ENCODE peak calls at places on chromosomes 11 and 22, in eight cellular contexts. V is A549, A is glutamatergic neuron, L is heart left ventricle, O is PC-9, I is astrocyte of the cerebellum, R is GM20000, K is foreskin fibroblast. H is an unnamed sample.

GRCh38 chr11:23995891-23996290 is 501.0 kb upstream of the LUZP2 start:
- DNase-seq in V (no peak), A (no peak), L (no peak), O (no peak), I (no peak), R (no peak), K (no peak), H (no peak)

GRCh38 chr11:94639901-94640721 is 72.9 kb downstream of the PIWIL4 start:
- DNase-seq in V (no peak), A (no peak), L (peak), O (no peak), I (no peak), R (no peak), K (no peak), H (no peak)

GRCh38 chr11:17076517-17077239 is 789 bp downstream of the RPS13 start:
- DNase-seq in V (no peak), A (no peak), L (no peak), O (no peak), I (no peak), R (no peak), K (no peak), H (no peak)

GRCh38 chr11:102010776-102011500 is 36.3 kb upstream of the CFAP300 start:
- DNase-seq in V (peak), A (peak), L (peak), O (peak), I (peak), R (no peak), K (peak), H (peak)

GRCh38 chr22:20027966-20028854 is 7.3 kb downstream of the TANGO2 start:
- DNase-seq in V (no peak), A (peak), L (no peak), O (no peak), I (no peak), R (no peak), K (no peak), H (peak)

GRCh38 chr11:72333657-72334056 is 89.7 kb upstream of the PHOX2A start:
- DNase-seq in V (no peak), A (peak), L (no peak), O (no peak), I (no peak), R (no peak), K (no peak), H (no peak)

GRCh38 chr11:103359221-103359620 is 250.0 kb downstream of the DYNC2H1 start:
- DNase-seq in V (no peak), A (no peak), L (no peak), O (no peak), I (no peak), R (no peak), K (peak), H (no peak)

GRCh38 chr11:129368889-129369672 is 6.6 kb upstream of the BARX2 start:
- DNase-seq in V (no peak), A (no peak), L (no peak), O (peak), I (no peak), R (no peak), K (no peak), H (no peak)

GRCh38 chr11:111320728-111321568 is 22.6 kb downstream of the POU2AF3 start:
- DNase-seq in V (no peak), A (no peak), L (no peak), O (no peak), I (no peak), R (no peak), K (no peak), H (no peak)

GRCh38 chr11:62507023-62507422 is 39.6 kb downstream of the AHNAK start:
- DNase-seq in V (no peak), A (no peak), L (no peak), O (no peak), I (no peak), R (no peak), K (no peak), H (no peak)

GRCh38 chr11:113932788-113933187 is 28.2 kb downstream of the HTR3B start:
- DNase-seq in V (no peak), A (no peak), L (no peak), O (no peak), I (no peak), R (no peak), K (no peak), H (no peak)

DNA sequence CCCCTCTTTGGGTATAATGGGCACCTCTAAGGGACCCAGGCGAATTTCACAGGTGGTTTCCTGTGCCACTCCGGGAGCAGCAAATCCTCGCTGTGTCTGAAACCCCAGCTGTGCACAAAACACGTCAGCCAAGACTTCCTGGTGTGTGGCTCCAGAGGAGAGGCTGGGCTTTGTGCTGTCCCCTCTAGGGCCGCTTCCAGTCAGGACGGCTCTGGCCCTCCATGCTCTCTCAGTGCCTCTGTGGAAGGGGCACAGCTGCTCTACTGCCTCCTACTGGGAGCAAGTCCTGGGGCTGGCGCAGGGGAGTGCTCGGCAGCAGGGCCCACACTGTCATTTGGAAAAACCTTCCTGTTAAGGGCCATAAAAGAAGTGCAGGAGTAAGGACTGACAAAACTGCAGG is 23.7 kb upstream of the ARFGAP3 start:
- DNase-seq in V (no peak), A (no peak), L (no peak), O (no peak), I (no peak), R (no peak), K (no peak), H (no peak)
- TF ChIP-seq CTCF in V (peak), A (no peak), L (no peak), O (no peak), I (peak), R (no peak), K (peak), H (no peak)

GRCh38 chr11:46367244-46367915 is 14.1 kb upstream of the MDK start:
- DNase-seq in V (no peak), A (peak), L (peak), O (no peak), I (no peak), R (peak), K (peak), H (peak)

GRCh38 chr11:46366260-46366659 is 15.2 kb upstream of the MDK start:
- DNase-seq in V (no peak), A (no peak), L (no peak), O (no peak), I (no peak), R (no peak), K (no peak), H (no peak)

GRCh38 chr11:46369458-46370152 is 11.9 kb upstream of the MDK start:
- DNase-seq in V (peak), A (peak), L (peak), O (peak), I (peak), R (peak), K (peak), H (peak)

GRCh38 chr11:46366661-46367161 is 14.8 kb upstream of the MDK start:
- DNase-seq in V (no peak), A (no peak), L (no peak), O (no peak), I (no peak), R (no peak), K (no peak), H (no peak)

DNA sequence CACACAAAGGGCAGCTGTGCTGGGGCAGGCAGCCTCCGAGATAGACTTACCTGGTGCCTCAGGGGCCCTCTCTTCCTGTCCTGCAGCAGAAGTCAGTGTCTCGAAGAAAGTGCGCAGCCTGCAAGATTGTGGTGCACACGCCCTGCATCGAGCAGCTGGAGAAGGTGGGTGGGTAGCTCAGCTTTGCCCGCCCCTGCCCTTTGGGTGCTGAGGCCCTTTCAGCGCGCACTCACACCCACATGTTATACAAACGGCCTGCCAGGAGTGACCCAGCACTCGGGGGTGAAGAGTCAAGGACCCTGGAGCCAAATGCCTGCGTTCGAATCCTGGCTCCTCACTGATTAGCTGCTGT is 13.6 kb upstream of the MDK start:
- DNase-seq in V (no peak), A (no peak), L (no peak), O (no peak), I (no peak), R (no peak), K (no peak), H (no peak)
- TF ChIP-seq CTCF in V (peak), A (peak), L (peak), O (peak), I (no peak), R (no peak), K (no peak), H (no peak)

GRCh38 chr22:25081409-25081824 is 118.2 kb upstream of the CRYBB3 start:
- DNase-seq in V (peak), A (peak), L (no peak), O (no peak), I (no peak), R (peak), K (peak), H (peak)
- TF ChIP-seq CTCF in V (peak), A (no peak), L (peak), O (peak), I (peak), R (peak), K (peak), H (peak)

GRCh38 chr11:724063-724732 is 18.2 kb downstream of the EPS8L2 start:
- DNase-seq in V (no peak), A (no peak), L (peak), O (no peak), I (no peak), R (peak), K (no peak), H (no peak)

GRCh38 chr11:726278-726915 is 20.4 kb downstream of the EPS8L2 start:
- DNase-seq in V (no peak), A (no peak), L (no peak), O (peak), I (no peak), R (peak), K (no peak), H (no peak)

GRCh38 chr11:725624-726202 is 19.7 kb downstream of the EPS8L2 start:
- DNase-seq in V (no peak), A (no peak), L (no peak), O (no peak), I (no peak), R (peak), K (no peak), H (no peak)

GRCh38 chr11:723120-723883 is 17.3 kb downstream of the EPS8L2 start:
- DNase-seq in V (no peak), A (no peak), L (peak), O (no peak), I (peak), R (peak), K (no peak), H (peak)

DNA sequence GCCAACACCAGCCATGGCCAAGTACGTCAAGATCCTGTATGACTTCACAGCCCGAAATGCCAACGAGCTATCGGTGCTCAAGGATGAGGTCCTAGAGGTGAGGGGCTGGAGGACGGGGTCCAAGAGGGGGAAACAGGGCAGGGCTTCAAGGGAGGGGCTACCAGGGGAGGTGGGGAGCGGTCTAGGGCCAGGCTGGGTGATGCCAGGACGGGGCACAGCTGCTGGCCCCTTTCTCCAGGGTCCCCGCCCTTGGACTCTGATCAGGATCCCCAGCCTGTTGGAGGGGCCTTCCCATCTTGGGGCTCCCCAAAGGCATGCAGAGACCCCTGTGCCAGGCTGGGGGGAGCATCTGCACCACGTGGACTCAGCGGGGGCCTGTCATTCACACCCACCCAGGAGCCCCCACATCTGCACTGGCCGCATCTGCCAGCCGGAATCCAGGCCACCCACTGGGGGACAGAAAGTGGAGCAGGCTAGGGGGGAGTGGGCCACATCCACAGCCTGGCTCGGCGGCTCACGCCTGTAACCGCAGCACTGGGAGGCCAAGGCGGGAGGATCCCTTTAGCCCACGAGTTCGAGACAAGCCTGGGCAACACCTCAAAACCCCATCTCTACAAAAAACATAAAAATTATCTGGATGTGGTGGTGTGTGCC is 18.8 kb downstream of the EPS8L2 start:
- DNase-seq in V (no peak), A (no peak), L (peak), O (no peak), I (no peak), R (peak), K (no peak), H (no peak)
- TF ChIP-seq CTCF in V (no peak), A (no peak), L (no peak), O (no peak), I (no peak), R (no peak), K (no peak), H (no peak)

DNA sequence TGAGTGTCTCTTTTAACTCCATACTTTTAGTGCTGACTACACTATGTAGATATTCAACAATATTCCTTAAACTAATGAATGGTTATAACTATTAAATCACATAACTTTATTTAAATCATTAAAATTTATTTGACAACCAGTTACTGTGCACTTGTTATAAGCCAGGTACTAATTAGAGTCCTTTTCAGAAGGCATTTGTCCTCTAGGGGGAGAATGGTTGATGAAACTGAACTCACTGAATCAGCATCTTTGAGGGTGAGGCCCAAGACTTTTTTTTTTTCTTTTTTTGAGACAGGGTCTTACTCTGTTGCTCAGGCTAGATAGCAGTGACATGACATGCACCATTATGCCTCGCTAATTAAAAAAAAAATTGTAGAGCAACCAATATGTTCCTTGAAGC is 515.6 kb upstream of the CCDC90B start:
- DNase-seq in V (no peak), A (no peak), L (no peak), O (no peak), I (no peak), R (no peak), K (no peak), H (no peak)
- TF ChIP-seq CTCF in V (no peak), A (no peak), L (no peak), O (peak), I (peak), R (no peak), K (peak), H (no peak)

GRCh38 chr22:29245626-29246385 is 22.0 kb downstream of the RHBDD3 start:
- DNase-seq in V (peak), A (peak), L (peak), O (no peak), I (peak), R (peak), K (peak), H (peak)
- TF ChIP-seq CTCF in V (peak), A (peak), L (peak), O (peak), I (peak), R (peak), K (peak), H (peak)

DNA sequence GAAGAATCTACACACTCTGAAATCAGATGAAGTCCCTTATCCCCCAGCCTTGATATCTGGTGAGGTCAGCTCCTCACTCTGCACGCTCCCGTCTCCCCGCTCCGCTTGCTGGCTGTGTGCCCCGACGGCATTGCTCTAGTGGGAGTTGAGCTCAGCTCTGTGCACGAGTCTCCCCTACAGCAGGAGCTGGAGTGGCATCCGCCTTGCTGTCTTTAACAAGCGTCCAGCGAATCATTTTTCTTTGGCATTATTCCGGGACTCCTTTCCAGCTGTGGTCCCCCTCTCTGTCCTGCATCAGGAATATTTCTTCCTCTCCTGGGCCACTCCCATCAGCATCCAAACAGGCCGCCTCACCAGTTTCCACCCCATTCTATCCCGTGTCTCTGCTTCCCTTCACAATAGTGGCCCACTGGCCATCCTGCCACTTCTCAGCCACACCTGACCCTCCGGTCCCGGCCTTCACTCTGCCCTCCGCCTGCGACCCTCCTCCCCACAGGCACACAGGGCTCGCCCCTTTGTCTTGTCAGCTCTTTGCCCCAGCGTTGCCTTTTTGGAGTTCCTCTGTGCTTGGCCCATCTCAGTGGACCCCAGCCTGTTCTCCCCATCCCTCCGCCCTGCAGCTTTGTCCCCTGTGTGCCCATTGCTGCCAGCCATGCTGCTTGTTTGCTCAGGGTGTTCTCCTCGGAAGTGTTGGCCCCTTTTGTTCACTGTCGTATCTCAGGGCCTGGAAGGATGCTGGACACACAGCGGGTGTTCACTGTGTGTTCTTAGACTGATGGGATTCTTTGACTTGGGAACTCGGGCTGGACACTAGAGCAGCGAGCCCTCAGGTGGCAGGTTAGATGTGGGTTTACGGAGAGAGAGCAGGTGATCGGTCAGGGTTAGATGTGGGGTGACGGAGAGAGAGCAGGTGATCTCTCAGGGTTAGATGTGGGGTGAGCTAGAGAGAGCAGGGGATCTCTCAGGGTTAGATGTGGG is 441.8 kb downstream of the TBC1D22A start:
- DNase-seq in V (no peak), A (no peak), L (no peak), O (no peak), I (no peak), R (no peak), K (no peak), H (no peak)
- TF ChIP-seq CTCF in V (no peak), A (no peak), L (no peak), O (no peak), I (no peak), R (no peak), K (no peak), H (no peak)

H was measured in Calu3.